ENCODE peak calls at places on chromosomes 1 and 21, in eight cellular contexts. V is occipital lobe; T is anterior cingulate cortex; X is K562; S is AG08396; F is OCI-LY7; O is activated CD4-positive, alpha-beta T cell treated with anti-CD3 and anti-CD28 coated beads, Interleukin-2, amount 10 ng/mL, durations not matched to agents 7 days and 5 days; R is T-cell. E is an unnamed sample.
A peak's percentile ranks its signal among the peaks of the same experiment; 100 is the strongest.

GRCh38 chr1:154441241-154441888 is 36.2 kb downstream of the IL6R start:
- DNase-seq in V (no peak), T (no peak), X (no peak), S (no peak), F (no peak), O (no peak), R (no peak), E (peak; percentile 51)

GRCh38 chr1:233113713-233114028 is 163.3 kb downstream of the NTPCR start:
- DNase-seq in V (no peak), T (no peak), X (no peak), S (no peak), F (no peak), O (no peak), R (no peak), E (no peak)

GRCh38 chr1:15849775-15850449 is 2.4 kb downstream of the SPEN start:
- DNase-seq in V (peak; percentile 51), T (peak; percentile 60), X (peak; percentile 33), S (peak; percentile 16), F (peak; percentile 45), O (peak; percentile 16), R (no peak), E (no peak)

GRCh38 chr1:61124691-61125090 is 42.3 kb downstream of the NFIA start:
- DNase-seq in V (no peak), T (no peak), X (no peak), S (no peak), F (no peak), O (no peak), R (no peak), E (no peak)

GRCh38 chr21:43829575-43830119 is 35.4 kb upstream of the AGPAT3 start:
- DNase-seq in V (no peak), T (no peak), X (no peak), S (no peak), F (no peak), O (no peak), R (no peak), E (no peak)

GRCh38 chr1:39205102-39205780 is 746 bp downstream of the MACF1 start:
- DNase-seq in V (no peak), T (no peak), X (peak; percentile 36), S (no peak), F (peak; percentile 66), O (peak; percentile 67), R (no peak), E (peak; percentile 25)

GRCh38 chr1:175530981-175531380 is 212.4 kb downstream of the TNR start:
- DNase-seq in V (no peak), T (no peak), X (no peak), S (no peak), F (no peak), O (no peak), R (no peak), E (no peak)

GRCh38 chr1:106568161-106568560 is 488.3 kb upstream of the PRMT6 start:
- DNase-seq in V (no peak), T (no peak), X (no peak), S (no peak), F (no peak), O (no peak), R (no peak), E (no peak)

GRCh38 chr1:210523830-210524229 is 195.1 kb downstream of the HHAT start:
- DNase-seq in V (no peak), T (no peak), X (no peak), S (no peak), F (no peak), O (no peak), R (no peak), E (no peak)

GRCh38 chr1:53470155-53470554 is 11.0 kb downstream of the DMRTB1 start:
- DNase-seq in V (peak; percentile 28), T (peak; percentile 14), X (peak; percentile 94), S (peak; percentile 93), F (no peak), O (no peak), R (no peak), E (no peak)

GRCh38 chr1:197358959-197359358 is 90.9 kb downstream of the CRB1 start:
- DNase-seq in V (no peak), T (no peak), X (no peak), S (no peak), F (no peak), O (no peak), R (no peak), E (no peak)

GRCh38 chr1:117098287-117098890 is 23.2 kb downstream of the TRIM45 start:
- DNase-seq in V (no peak), T (no peak), X (no peak), S (no peak), F (no peak), O (no peak), R (no peak), E (no peak)

GRCh38 chr1:203760506-203760905 is 4.5 kb upstream of the LAX1 start:
- DNase-seq in V (no peak), T (no peak), X (no peak), S (no peak), F (no peak), O (no peak), R (no peak), E (no peak)

GRCh38 chr1:227891223-227891954 is 56.3 kb downstream of the WNT9A start:
- DNase-seq in V (no peak), T (no peak), X (no peak), S (no peak), F (no peak), O (no peak), R (no peak), E (no peak)

GRCh38 chr1:202017385-202018225 is 7.2 kb downstream of the ELF3 start:
- DNase-seq in V (no peak), T (no peak), X (peak; percentile 62), S (no peak), F (no peak), O (no peak), R (no peak), E (no peak)

GRCh38 chr1:22141493-22141892 is 1.4 kb downstream of the WNT4 start:
- DNase-seq in V (no peak), T (no peak), X (no peak), S (no peak), F (no peak), O (no peak), R (no peak), E (no peak)

GRCh38 chr1:226975259-226975908 is 35.3 kb downstream of the COQ8A start:
- DNase-seq in V (peak; percentile 55), T (no peak), X (no peak), S (no peak), F (no peak), O (no peak), R (no peak), E (no peak)

GRCh38 chr1:103783944-103784377 is 34.3 kb downstream of the AMY1C start:
- DNase-seq in V (no peak), T (no peak), X (no peak), S (no peak), F (peak; percentile 1), O (no peak), R (no peak), E (no peak)